ENCODE peak calls at places on chromosome 12, in four cellular contexts. Q is K562, C is GM12878, F is HepG2. E is an unnamed sample.

GRCh38 chr12:66379613-66380012 is 77.3 kb downstream of the HELB start:
- DNase-seq in C (no peak), F (no peak), Q (no peak), E (no peak)

GRCh38 chr12:95796225-95796981 is 5.8 kb upstream of the NTN4 start:
- DNase-seq in F (peak; percentile 81), C (no peak), Q (no peak), E (no peak)

GRCh38 chr12:47752552-47752951 is 6.1 kb downstream of the RAPGEF3 start:
- DNase-seq in C (no peak), F (no peak), Q (no peak), E (no peak)

GRCh38 chr12:27644446-27644845 is 51.8 kb upstream of the REP15 start:
- DNase-seq in F (no peak), C (no peak), Q (no peak), E (no peak)

GRCh38 chr12:12265571-12266388 is 1.1 kb downstream of the LRP6 start:
- DNase-seq in Q (no peak), C (no peak), F (no peak), E (no peak)

GRCh38 chr12:94151577-94151976 is 3.2 kb downstream of the PLXNC1 start:
- DNase-seq in F (peak; percentile 81), Q (no peak), C (no peak), E (no peak)

GRCh38 chr12:116360579-116361403 is 83.3 kb upstream of the MED13L start:
- DNase-seq in F (no peak), C (no peak), Q (peak; percentile 82), E (no peak)

GRCh38 chr12:94779520-94779919 is 129.2 kb upstream of the TMCC3 start:
- DNase-seq in C (no peak), Q (no peak), F (no peak), E (no peak)

GRCh38 chr12:55034218-55034617 is 14.4 kb downstream of the NEUROD4 start:
- DNase-seq in F (no peak), Q (no peak), C (no peak), E (no peak)

GRCh38 chr12:92408072-92408900 is 262.6 kb upstream of the BTG1 start:
- DNase-seq in F (peak; percentile 4), C (no peak), Q (peak; percentile 38), E (peak; percentile 55)

GRCh38 chr12:41174602-41175001 is 13.5 kb upstream of the PDZRN4 start:
- DNase-seq in C (no peak), Q (no peak), F (no peak), E (no peak)

GRCh38 chr12:39272934-39273770 is 169.8 kb downstream of the KIF21A start:
- DNase-seq in C (no peak), Q (peak; percentile 51), F (peak; percentile 24), E (peak; percentile 27)

GRCh38 chr12:81080431-81080983 is 2.6 kb downstream of the ACSS3 start:
- DNase-seq in C (no peak), Q (no peak), F (no peak), E (no peak)

GRCh38 chr12:109475121-109475520 is 2.0 kb downstream of the KCTD10 start:
- DNase-seq in Q (no peak), C (no peak), F (no peak), E (no peak)

GRCh38 chr12:110776410-110776809 is 33.7 kb upstream of the PPP1CC start:
- DNase-seq in F (no peak), Q (no peak), C (peak; percentile 96), E (no peak)

GRCh38 chr12:45708901-45709300 is 20.6 kb upstream of the ARID2 start:
- DNase-seq in C (no peak), F (no peak), Q (no peak), E (no peak)

GRCh38 chr12:46131729-46132128 is 137.1 kb downstream of the SLC38A1 start:
- DNase-seq in C (no peak), Q (no peak), F (no peak), E (no peak)

GRCh38 chr12:57896437-57897201 is 44.7 kb upstream of the ATP23 start:
- DNase-seq in Q (no peak), F (no peak), C (no peak), E (peak; percentile 70)

GRCh38 chr12:49832836-49833421 is 4.7 kb upstream of the NCKAP5L start:
- DNase-seq in F (no peak), C (no peak), Q (no peak), E (no peak)

GRCh38 chr12:53676715-53677611 is 1.1 kb upstream of the ATP5MC2 start:
- DNase-seq in C (no peak), Q (no peak), F (no peak), E (peak; percentile 69)

GRCh38 chr12:122422769-122423257 is 344 bp upstream of the CLIP1 start:
- DNase-seq in C (no peak), Q (no peak), F (peak; percentile 49), E (peak; percentile 39)

GRCh38 chr12:129106772-129107171 is 253.5 kb downstream of the GLT1D1 start:
- DNase-seq in C (no peak), F (no peak), Q (no peak), E (no peak)
- TF ChIP-seq CREM in C (no peak), F (no peak), Q (no peak), E (no peak)

GRCh38 chr12:106386836-106387555 is 29.4 kb downstream of the POLR3B start:
- DNase-seq in C (no peak), F (no peak), Q (no peak), E (no peak)
- TF ChIP-seq CBFB in C (no peak), F (no peak), Q (no peak), E (no peak)

GRCh38 chr12:120853188-120853587 is 51.0 kb downstream of the SPPL3 start:
- DNase-seq in F (no peak), Q (no peak), C (no peak), E (no peak)
- TF ChIP-seq CREM in F (no peak), Q (no peak), C (no peak), E (no peak)

GRCh38 chr12:4742421-4742970 is 22.3 kb downstream of the GALNT8 start:
- DNase-seq in C (no peak), F (no peak), Q (no peak), E (no peak)
- TF ChIP-seq CBFB in C (no peak), F (no peak), Q (no peak), E (no peak)

GRCh38 chr12:126998747-126999285 is 1268.2 kb upstream of the TMEM132C start:
- DNase-seq in Q (peak; percentile 87), F (no peak), C (no peak), E (no peak)
- TF ChIP-seq CREM in Q (peak; percentile 76), F (no peak), C (no peak), E (no peak)

DNA sequence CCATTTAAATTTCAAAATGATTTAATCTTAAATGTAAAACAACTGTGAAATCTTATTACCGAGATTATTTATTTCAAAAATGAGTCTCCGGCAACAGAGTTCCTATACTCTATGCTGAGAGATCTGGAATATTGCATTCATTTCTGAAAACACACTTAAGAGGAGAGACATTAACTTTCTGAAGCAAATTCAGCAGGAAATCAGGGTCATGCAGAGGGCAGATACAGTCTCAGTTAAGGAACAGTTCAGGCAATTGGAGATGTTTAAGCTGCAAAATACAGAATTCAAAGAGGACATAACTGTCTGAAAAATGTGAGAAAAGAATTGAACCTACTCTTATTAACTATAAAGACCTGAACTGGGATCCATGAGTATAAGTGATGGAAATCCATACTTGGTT is 320.7 kb downstream of the PAWR start:
- DNase-seq in F (no peak), C (no peak), Q (no peak), E (no peak)
- TF ChIP-seq CBFB in F (no peak), C (no peak), Q (no peak), E (no peak)

GRCh38 chr12:33589609-33590114 is 150.0 kb upstream of the SYT10 start:
- DNase-seq in F (no peak), Q (no peak), C (no peak), E (no peak)
- TF ChIP-seq CREM in F (no peak), Q (no peak), C (no peak), E (no peak)

GRCh38 chr12:91379051-91379775 is 196.6 kb upstream of the DCN start:
- DNase-seq in C (no peak), F (no peak), Q (no peak), E (no peak)
- TF ChIP-seq CBFB in C (no peak), F (no peak), Q (no peak), E (no peak)